ENCODE peak calls at places on chromosomes 6 and 20, in four cellular contexts. F is MM.1S, P is IMR-90, L is tibial artery. H is an unnamed sample.
A peak's percentile ranks its signal among the peaks of the same experiment; 100 is the strongest.

GRCh38 chr6:53294095-53294494 is 54.7 kb downstream of the ELOVL5 start:
- DNase-seq in F (no peak), P (no peak), L (no peak), H (no peak)

GRCh38 chr6:150416120-150416519 is 47.3 kb downstream of the IYD start:
- DNase-seq in F (no peak), P (no peak), L (no peak), H (no peak)

GRCh38 chr6:32168807-32169206 is 4.4 kb downstream of the EGFL8 start:
- DNase-seq in F (no peak), P (peak; percentile 12), L (no peak), H (no peak)

GRCh38 chr20:64220891-64221527 is 34.5 kb upstream of the PCMTD2 start:
- DNase-seq in F (peak; percentile 19), P (no peak), L (no peak), H (no peak)

GRCh38 chr6:84764332-84765049 is at the start of gene TBX18:
- DNase-seq in F (no peak), P (peak; percentile 88), L (peak; percentile 99), H (no peak)

GRCh38 chr6:153003294-153003645 is 761 bp upstream of the MTRF1L start:
- DNase-seq in F (no peak), P (peak; percentile 20), L (no peak), H (no peak)

GRCh38 chr6:89411269-89412070 is 603 bp downstream of the RRAGD start:
- DNase-seq in F (peak; percentile 34), P (no peak), L (peak; percentile 72), H (peak; percentile 45)

GRCh38 chr20:15047100-15047499 is 709.7 kb upstream of the FLRT3 start:
- DNase-seq in F (no peak), P (no peak), L (no peak), H (no peak)

GRCh38 chr20:64268180-64268579 is 12.6 kb downstream of the PCMTD2 start:
- DNase-seq in F (no peak), P (no peak), L (no peak), H (no peak)

GRCh38 chr6:36666726-36667591 is 11.6 kb upstream of the CDKN1A start:
- DNase-seq in F (no peak), P (peak; percentile 96), L (peak; percentile 89), H (peak; percentile 95)

GRCh38 chr6:125102411-125102810 is 51.2 kb upstream of the TPD52L1 start:
- DNase-seq in F (no peak), P (peak; percentile 10), L (no peak), H (no peak)

GRCh38 chr6:156421933-156422332 is 355.2 kb upstream of the ARID1B start:
- DNase-seq in F (no peak), P (no peak), L (no peak), H (no peak)

GRCh38 chr6:28525496-28526039 is at the start of gene GPX5:
- DNase-seq in F (no peak), P (no peak), L (no peak), H (peak; percentile 5)

DNA sequence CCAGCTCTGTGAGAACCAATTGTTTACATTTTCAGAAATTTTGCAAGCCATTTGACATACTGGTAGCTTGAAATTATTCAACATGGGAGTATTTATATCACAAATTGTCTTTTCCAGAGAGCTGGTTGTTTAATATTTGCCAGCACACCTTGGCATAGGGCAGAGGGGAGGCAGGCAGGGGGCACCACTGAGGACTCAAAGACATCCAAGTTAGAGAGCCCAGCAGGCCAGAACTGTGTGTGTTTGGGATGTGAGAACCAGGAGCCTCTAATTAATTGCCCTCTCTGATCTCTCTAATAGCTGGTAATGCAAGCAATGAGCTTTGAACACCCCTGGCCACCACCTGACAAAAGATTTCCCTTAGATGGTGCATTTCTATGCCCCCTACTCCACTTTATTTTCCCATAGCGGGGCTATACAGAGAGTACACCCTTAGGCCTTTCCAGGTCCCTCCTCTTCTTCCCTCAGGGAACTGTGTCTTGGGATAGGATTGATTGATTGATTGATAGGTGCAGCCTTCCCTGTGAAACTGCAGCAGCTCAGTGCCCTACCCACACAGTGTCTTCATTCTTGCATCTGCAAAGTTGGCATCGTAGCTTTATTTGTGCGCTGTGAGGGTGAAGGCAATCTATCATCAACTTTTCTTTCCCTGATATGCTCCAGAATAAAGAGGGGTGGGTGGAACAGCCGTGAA is 29.2 kb downstream of the MOCS1 start:
- DNase-seq in F (no peak), P (no peak), L (peak; percentile 42), H (no peak)
- TF ChIP-seq CTCF in F (no peak), P (no peak), L (no peak), H (no peak)

GRCh38 chr6:46921731-46922130 is at the start of gene ADGRF5:
- DNase-seq in F (no peak), P (no peak), L (no peak), H (no peak)

GRCh38 chr6:46917002-46917401 is 4.7 kb downstream of the ADGRF5 start:
- DNase-seq in F (no peak), P (no peak), L (no peak), H (no peak)

GRCh38 chr6:46914279-46914810 is 7.4 kb downstream of the ADGRF5 start:
- DNase-seq in F (no peak), P (no peak), L (no peak), H (no peak)

GRCh38 chr6:46921059-46921458 is 679 bp downstream of the ADGRF5 start:
- DNase-seq in F (no peak), P (no peak), L (no peak), H (no peak)

GRCh38 chr6:46918830-46919229 is 2.9 kb downstream of the ADGRF5 start:
- DNase-seq in F (no peak), P (no peak), L (no peak), H (no peak)
- H3K4me3 ChIP-seq in F (no peak overlapping the region), P (no peak overlapping the region), L (no peak overlapping the region), H (no peak overlapping the region)

GRCh38 chr6:13711384-13711725 is 280 bp downstream of the RANBP9 start:
- DNase-seq in F (no peak), P (no peak), L (no peak), H (peak; percentile 89)
- TF ChIP-seq CTCF in F (no peak), P (peak; percentile 25), L (no peak), H (peak; percentile 20)

DNA sequence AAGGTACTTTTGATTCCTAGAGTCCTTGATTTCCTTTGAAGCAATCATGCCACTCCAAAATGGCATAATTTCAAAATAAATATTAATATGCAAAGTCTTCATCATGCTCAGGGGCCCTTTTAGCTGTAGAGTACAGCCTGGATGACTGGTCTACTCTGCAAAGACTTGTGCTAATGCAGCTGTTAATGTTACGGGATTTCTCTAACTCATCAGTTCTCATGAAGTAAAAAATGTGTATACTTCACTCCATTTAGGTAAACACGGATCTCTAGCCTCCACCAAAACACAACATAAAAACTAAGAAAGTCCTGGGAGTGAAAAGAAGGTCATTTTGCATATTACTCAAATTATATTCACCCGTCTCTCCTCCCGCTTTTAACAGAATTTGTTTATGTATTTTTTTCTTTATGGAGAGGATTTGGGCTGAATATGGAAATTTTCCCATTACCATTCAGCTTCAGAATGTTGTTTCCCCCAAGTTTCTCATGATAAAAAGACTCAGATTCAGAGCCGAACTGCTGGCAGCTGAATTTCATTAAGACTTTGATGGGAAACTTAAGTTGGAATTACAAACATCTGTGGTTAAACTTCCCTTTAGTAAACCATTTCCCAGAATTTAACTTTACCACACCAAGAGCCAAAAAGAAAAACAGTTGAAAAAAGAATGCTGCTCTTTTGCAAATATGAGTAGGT is 8.7 kb downstream of the LAMA4 start:
- DNase-seq in F (no peak), P (peak; percentile 93), L (no peak), H (no peak)
- H3K4me3 ChIP-seq in F (no peak overlapping the region), P (no peak overlapping the region), L (no peak overlapping the region), H (no peak overlapping the region)

GRCh38 chr20:62537649-62538292 is 62.0 kb upstream of the GATA5 start:
- DNase-seq in F (no peak), P (no peak), L (no peak), H (no peak)
- TF ChIP-seq CTCF in F (no peak), P (no peak), L (no peak), H (no peak)

GRCh38 chr20:57261488-57262243 is 4.8 kb downstream of the BMP7 start:
- DNase-seq in F (no peak), P (no peak), L (no peak), H (no peak)

GRCh38 chr20:57263767-57264150 is 2.7 kb downstream of the BMP7 start:
- DNase-seq in F (no peak), P (no peak), L (no peak), H (no peak)

GRCh38 chr20:57263127-57263609 is 3.3 kb downstream of the BMP7 start:
- DNase-seq in F (no peak), P (no peak), L (no peak), H (no peak)

GRCh38 chr20:57260959-57261357 is 5.5 kb downstream of the BMP7 start:
- DNase-seq in F (no peak), P (peak; percentile 20), L (no peak), H (no peak)

DNA sequence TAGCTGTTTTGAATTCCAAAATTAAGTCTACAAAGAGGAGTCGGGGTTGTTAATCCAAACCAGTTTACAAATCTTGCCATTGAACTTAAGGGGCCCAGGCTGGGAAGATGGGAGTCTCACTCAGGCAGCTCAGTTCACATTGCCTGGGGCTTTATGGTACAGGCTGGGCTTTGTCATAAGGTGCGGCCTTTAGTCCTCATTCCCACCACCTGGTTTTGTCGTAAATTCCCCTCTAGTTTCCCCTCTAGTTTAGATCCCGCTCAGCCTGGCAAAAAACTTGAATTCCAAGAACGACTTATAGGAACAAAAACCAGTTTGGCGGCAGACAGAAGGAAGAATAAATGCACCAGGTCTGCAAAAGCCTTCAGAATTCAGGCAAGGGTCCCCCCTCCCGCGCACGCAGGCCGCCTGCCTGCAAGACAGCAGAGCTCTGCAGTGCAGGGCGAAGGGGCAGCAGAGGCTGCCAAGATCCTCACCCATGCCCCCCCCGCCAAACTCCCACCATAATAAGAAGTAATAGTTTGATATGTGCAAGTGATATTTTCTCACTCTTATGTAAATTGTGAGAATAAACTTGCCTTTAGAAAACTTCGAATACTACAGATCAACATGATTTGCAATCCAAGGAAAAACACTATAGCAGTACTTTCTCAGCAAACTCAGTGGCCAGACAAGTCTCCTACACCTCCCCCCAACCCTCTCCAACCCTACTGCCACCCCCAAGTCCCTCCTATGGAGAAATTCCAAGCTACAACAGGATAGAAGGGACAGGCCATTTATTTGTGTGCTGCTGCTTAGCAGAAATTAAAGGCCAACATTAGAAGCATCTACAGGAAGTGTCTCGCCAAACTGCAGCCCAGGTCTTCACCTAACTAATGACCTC is 4.0 kb downstream of the BMP7 start:
- DNase-seq in F (no peak), P (no peak), L (no peak), H (no peak)
- H3K4me3 ChIP-seq in F (no peak overlapping the region), P (no peak overlapping the region), L (no peak overlapping the region), H (no peak overlapping the region)

GRCh38 chr6:130047440-130047995 is 29.1 kb downstream of the L3MBTL3 start:
- DNase-seq in F (no peak), P (peak; percentile 7), L (no peak), H (no peak)
- TF ChIP-seq CTCF in F (no peak), P (peak; percentile 50), L (no peak), H (no peak)

DNA sequence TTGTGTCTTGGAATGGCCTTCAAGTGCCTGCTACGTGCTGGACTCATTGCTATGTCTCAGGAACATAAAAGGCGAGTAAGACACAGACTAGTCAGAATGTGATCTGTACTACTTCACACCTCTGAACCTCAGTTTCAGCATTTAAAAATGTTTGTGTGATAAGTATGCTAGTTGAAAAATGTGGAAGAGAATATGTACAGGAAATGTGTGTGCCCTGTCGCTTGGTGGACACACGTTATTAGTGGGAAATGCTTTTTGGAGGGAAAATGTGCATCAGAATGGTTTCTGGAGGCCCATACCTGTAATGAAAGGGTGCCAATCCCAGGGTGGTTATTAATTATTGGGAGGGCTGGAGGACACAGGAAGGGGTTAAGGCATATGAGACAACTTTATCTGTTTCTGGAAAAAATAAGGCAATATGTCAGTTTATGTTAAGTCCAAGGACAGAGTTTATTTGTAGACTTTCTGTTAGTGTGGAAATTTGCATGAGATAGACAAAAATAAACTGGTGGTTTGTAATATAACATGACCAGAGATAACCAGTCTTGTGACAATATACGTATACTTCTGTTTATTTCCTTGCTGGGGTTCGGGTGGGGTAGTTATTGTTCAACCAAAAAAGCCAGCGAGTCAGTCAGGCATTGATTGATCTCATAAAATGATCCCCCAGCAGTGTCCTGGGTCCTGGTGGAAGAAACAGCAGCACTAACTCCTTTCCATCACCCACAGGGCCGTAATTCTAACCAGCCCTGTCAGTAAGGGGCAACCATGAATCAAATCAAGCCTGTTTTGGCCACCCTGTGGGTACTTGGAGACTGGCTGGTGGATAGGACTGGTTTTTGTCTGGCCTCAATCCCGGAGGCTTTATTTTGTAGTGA is 117.9 kb downstream of the JARID2 start:
- DNase-seq in F (no peak), P (no peak), L (no peak), H (peak; percentile 65)
- H3K4me3 ChIP-seq in F (no peak overlapping the region), P (no peak overlapping the region), L (no peak overlapping the region), H (no peak overlapping the region)

H was measured in GM12865.